ENCODE peak calls at places on chromosomes 5 and 9, in eight cellular contexts. One of them, this sample, is unnamed.

GRCh38 chr5:147876626-147877025 is 1.9 kb upstream of the SCGB3A2 start:
- DNase-seq in SK-MEL-5: no peak
- DNase-seq in right lobe of liver: no peak
- DNase-seq in T-helper 9 cell: no peak
- DNase-seq in left lung: no peak
- DNase-seq in GM04503: no peak
- DNase-seq in lower lobe of right lung: no peak
- DNase-seq in astrocyte of the spinal cord: no peak
- DNase-seq in this sample: no peak

GRCh38 chr9:83707518-83707767 is 315 bp downstream of the UBQLN1 start:
- DNase-seq in SK-MEL-5: no peak
- DNase-seq in right lobe of liver: no peak
- DNase-seq in T-helper 9 cell: no peak
- DNase-seq in left lung: no peak
- DNase-seq in GM04503: peak
- DNase-seq in lower lobe of right lung: no peak
- DNase-seq in astrocyte of the spinal cord: peak
- DNase-seq in this sample: peak

GRCh38 chr9:35688558-35689350 is 971 bp downstream of the TPM2 start:
- DNase-seq in SK-MEL-5: no peak
- DNase-seq in right lobe of liver: no peak
- DNase-seq in T-helper 9 cell: no peak
- DNase-seq in left lung: no peak
- DNase-seq in GM04503: peak
- DNase-seq in lower lobe of right lung: no peak
- DNase-seq in astrocyte of the spinal cord: peak
- DNase-seq in this sample: peak

GRCh38 chr5:96931605-96932004 is 4.3 kb upstream of the LNPEP start:
- DNase-seq in SK-MEL-5: no peak
- DNase-seq in right lobe of liver: no peak
- DNase-seq in T-helper 9 cell: no peak
- DNase-seq in left lung: no peak
- DNase-seq in GM04503: no peak
- DNase-seq in lower lobe of right lung: no peak
- DNase-seq in astrocyte of the spinal cord: no peak
- DNase-seq in this sample: no peak

GRCh38 chr9:111630182-111631070 is 708 bp upstream of the DNAJC25 start:
- DNase-seq in SK-MEL-5: no peak
- DNase-seq in right lobe of liver: no peak
- DNase-seq in T-helper 9 cell: no peak
- DNase-seq in left lung: no peak
- DNase-seq in GM04503: no peak
- DNase-seq in lower lobe of right lung: no peak
- DNase-seq in astrocyte of the spinal cord: no peak
- DNase-seq in this sample: no peak

GRCh38 chr5:81428866-81429265 is 34.9 kb upstream of the ACOT12 start:
- DNase-seq in SK-MEL-5: peak
- DNase-seq in right lobe of liver: no peak
- DNase-seq in T-helper 9 cell: no peak
- DNase-seq in left lung: no peak
- DNase-seq in GM04503: no peak
- DNase-seq in lower lobe of right lung: no peak
- DNase-seq in astrocyte of the spinal cord: peak
- DNase-seq in this sample: peak

GRCh38 chr5:108615216-108615615 is 132.5 kb upstream of the FER start:
- DNase-seq in SK-MEL-5: no peak
- DNase-seq in right lobe of liver: no peak
- DNase-seq in T-helper 9 cell: no peak
- DNase-seq in left lung: no peak
- DNase-seq in GM04503: no peak
- DNase-seq in lower lobe of right lung: no peak
- DNase-seq in astrocyte of the spinal cord: no peak
- DNase-seq in this sample: peak

GRCh38 chr5:91956738-91957137 is 573.6 kb upstream of the ARRDC3 start:
- DNase-seq in SK-MEL-5: no peak
- DNase-seq in right lobe of liver: no peak
- DNase-seq in T-helper 9 cell: no peak
- DNase-seq in left lung: no peak
- DNase-seq in GM04503: no peak
- DNase-seq in lower lobe of right lung: no peak
- DNase-seq in astrocyte of the spinal cord: no peak
- DNase-seq in this sample: no peak

GRCh38 chr9:118170032-118170955 is 466.1 kb downstream of the TLR4 start:
- DNase-seq in SK-MEL-5: peak
- DNase-seq in right lobe of liver: peak
- DNase-seq in T-helper 9 cell: no peak
- DNase-seq in left lung: no peak
- DNase-seq in GM04503: peak
- DNase-seq in lower lobe of right lung: no peak
- DNase-seq in astrocyte of the spinal cord: peak
- DNase-seq in this sample: peak

GRCh38 chr5:168042284-168043080 is 249.0 kb upstream of the WWC1 start:
- DNase-seq in SK-MEL-5: no peak
- DNase-seq in right lobe of liver: no peak
- DNase-seq in T-helper 9 cell: no peak
- DNase-seq in left lung: no peak
- DNase-seq in GM04503: no peak
- DNase-seq in lower lobe of right lung: no peak
- DNase-seq in astrocyte of the spinal cord: no peak
- DNase-seq in this sample: no peak

GRCh38 chr9:91416086-91416712 is 7.4 kb downstream of the NFIL3 start:
- DNase-seq in SK-MEL-5: no peak
- DNase-seq in right lobe of liver: no peak
- DNase-seq in T-helper 9 cell: no peak
- DNase-seq in left lung: no peak
- DNase-seq in GM04503: no peak
- DNase-seq in lower lobe of right lung: no peak
- DNase-seq in astrocyte of the spinal cord: peak
- DNase-seq in this sample: peak

GRCh38 chr5:181239062-181239663 is 4.5 kb downstream of the RACK1 start:
- DNase-seq in SK-MEL-5: no peak
- DNase-seq in right lobe of liver: no peak
- DNase-seq in T-helper 9 cell: no peak
- DNase-seq in left lung: no peak
- DNase-seq in GM04503: no peak
- DNase-seq in lower lobe of right lung: no peak
- DNase-seq in astrocyte of the spinal cord: no peak
- DNase-seq in this sample: no peak

GRCh38 chr9:122076117-122076516 is 17.0 kb downstream of the TTLL11 start:
- DNase-seq in SK-MEL-5: no peak
- DNase-seq in right lobe of liver: no peak
- DNase-seq in T-helper 9 cell: no peak
- DNase-seq in left lung: no peak
- DNase-seq in GM04503: no peak
- DNase-seq in lower lobe of right lung: no peak
- DNase-seq in astrocyte of the spinal cord: no peak
- DNase-seq in this sample: no peak

GRCh38 chr9:38208206-38208901 is 139.3 kb upstream of the SHB start:
- DNase-seq in SK-MEL-5: no peak
- DNase-seq in right lobe of liver: no peak
- DNase-seq in T-helper 9 cell: no peak
- DNase-seq in left lung: no peak
- DNase-seq in GM04503: no peak
- DNase-seq in lower lobe of right lung: no peak
- DNase-seq in astrocyte of the spinal cord: no peak
- DNase-seq in this sample: no peak

GRCh38 chr9:4743131-4743875 is 2.3 kb upstream of the AK3 start:
- DNase-seq in SK-MEL-5: no peak
- DNase-seq in right lobe of liver: no peak
- DNase-seq in T-helper 9 cell: no peak
- DNase-seq in left lung: no peak
- DNase-seq in GM04503: peak
- DNase-seq in lower lobe of right lung: no peak
- DNase-seq in astrocyte of the spinal cord: peak
- DNase-seq in this sample: no peak

GRCh38 chr5:14838396-14839319 is 32.9 kb downstream of the ANKH start:
- DNase-seq in SK-MEL-5: no peak
- DNase-seq in right lobe of liver: no peak
- DNase-seq in T-helper 9 cell: no peak
- DNase-seq in left lung: no peak
- DNase-seq in GM04503: no peak
- DNase-seq in lower lobe of right lung: no peak
- DNase-seq in astrocyte of the spinal cord: no peak
- DNase-seq in this sample: no peak

GRCh38 chr9:100112677-100113336 is 13.8 kb downstream of the INVS start:
- DNase-seq in SK-MEL-5: no peak
- DNase-seq in right lobe of liver: no peak
- DNase-seq in T-helper 9 cell: no peak
- DNase-seq in left lung: no peak
- DNase-seq in GM04503: no peak
- DNase-seq in lower lobe of right lung: no peak
- DNase-seq in astrocyte of the spinal cord: no peak
- DNase-seq in this sample: no peak

GRCh38 chr9:93895535-93895934 is 59.6 kb downstream of the BARX1 start:
- DNase-seq in SK-MEL-5: no peak
- DNase-seq in right lobe of liver: peak
- DNase-seq in T-helper 9 cell: no peak
- DNase-seq in left lung: no peak
- DNase-seq in GM04503: no peak
- DNase-seq in lower lobe of right lung: no peak
- DNase-seq in astrocyte of the spinal cord: no peak
- DNase-seq in this sample: no peak

GRCh38 chr9:129305246-129305645 is 127.2 kb upstream of the IER5L start:
- DNase-seq in SK-MEL-5: no peak
- DNase-seq in right lobe of liver: peak
- DNase-seq in T-helper 9 cell: no peak
- DNase-seq in left lung: peak
- DNase-seq in GM04503: no peak
- DNase-seq in lower lobe of right lung: peak
- DNase-seq in astrocyte of the spinal cord: no peak
- DNase-seq in this sample: no peak

GRCh38 chr9:3480353-3480655 is 45.5 kb downstream of the RFX3 start:
- DNase-seq in SK-MEL-5: peak
- DNase-seq in right lobe of liver: no peak
- DNase-seq in T-helper 9 cell: no peak
- DNase-seq in left lung: no peak
- DNase-seq in GM04503: no peak
- DNase-seq in lower lobe of right lung: no peak
- DNase-seq in astrocyte of the spinal cord: no peak
- DNase-seq in this sample: no peak

GRCh38 chr5:173823721-173824567 is 64.2 kb upstream of the CPEB4 start:
- DNase-seq in SK-MEL-5: no peak
- DNase-seq in right lobe of liver: peak
- DNase-seq in T-helper 9 cell: no peak
- DNase-seq in left lung: no peak
- DNase-seq in GM04503: peak
- DNase-seq in lower lobe of right lung: no peak
- DNase-seq in astrocyte of the spinal cord: peak
- DNase-seq in this sample: peak

GRCh38 chr5:172765766-172766286 is 5.2 kb downstream of the DUSP1 start:
- DNase-seq in SK-MEL-5: no peak
- DNase-seq in right lobe of liver: no peak
- DNase-seq in T-helper 9 cell: no peak
- DNase-seq in left lung: no peak
- DNase-seq in GM04503: peak
- DNase-seq in lower lobe of right lung: no peak
- DNase-seq in astrocyte of the spinal cord: peak
- DNase-seq in this sample: no peak

GRCh38 chr5:136212252-136212721 is 19.3 kb upstream of the SMIM32 start:
- DNase-seq in SK-MEL-5: peak
- DNase-seq in right lobe of liver: peak
- DNase-seq in T-helper 9 cell: peak
- DNase-seq in left lung: peak
- DNase-seq in GM04503: no peak
- DNase-seq in lower lobe of right lung: peak
- DNase-seq in astrocyte of the spinal cord: no peak
- DNase-seq in this sample: peak

GRCh38 chr9:111601237-111602018 is 2.0 kb upstream of the PTGR1 start:
- DNase-seq in SK-MEL-5: no peak
- DNase-seq in right lobe of liver: no peak
- DNase-seq in T-helper 9 cell: no peak
- DNase-seq in left lung: no peak
- DNase-seq in GM04503: no peak
- DNase-seq in lower lobe of right lung: no peak
- DNase-seq in astrocyte of the spinal cord: no peak
- DNase-seq in this sample: peak

GRCh38 chr9:35306281-35306680 is 144.5 kb downstream of the UNC13B start:
- DNase-seq in SK-MEL-5: no peak
- DNase-seq in right lobe of liver: no peak
- DNase-seq in T-helper 9 cell: no peak
- DNase-seq in left lung: no peak
- DNase-seq in GM04503: no peak
- DNase-seq in lower lobe of right lung: no peak
- DNase-seq in astrocyte of the spinal cord: peak
- DNase-seq in this sample: peak

GRCh38 chr9:108565651-108566378 is 290.0 kb downstream of the ACTL7B start:
- DNase-seq in SK-MEL-5: peak
- DNase-seq in right lobe of liver: no peak
- DNase-seq in T-helper 9 cell: no peak
- DNase-seq in left lung: no peak
- DNase-seq in GM04503: peak
- DNase-seq in lower lobe of right lung: no peak
- DNase-seq in astrocyte of the spinal cord: peak
- DNase-seq in this sample: peak

GRCh38 chr9:38644601-38645000 is 24.2 kb upstream of the ANKRD18A start:
- DNase-seq in SK-MEL-5: no peak
- DNase-seq in right lobe of liver: no peak
- DNase-seq in T-helper 9 cell: no peak
- DNase-seq in left lung: no peak
- DNase-seq in GM04503: no peak
- DNase-seq in lower lobe of right lung: no peak
- DNase-seq in astrocyte of the spinal cord: no peak
- DNase-seq in this sample: no peak

GRCh38 chr5:181167814-181168488 is 20.6 kb downstream of the OR2V2 start:
- DNase-seq in SK-MEL-5: no peak
- DNase-seq in right lobe of liver: no peak
- DNase-seq in T-helper 9 cell: peak
- DNase-seq in left lung: no peak
- DNase-seq in GM04503: no peak
- DNase-seq in lower lobe of right lung: no peak
- DNase-seq in astrocyte of the spinal cord: no peak
- DNase-seq in this sample: peak

This sample was measured in ELR.